ENCODE peak calls at places on chromosomes 2 and 18, in eight cellular contexts. L is gastrocnemius medialis, E is AG04450, N is upper lobe of right lung, A is uterus, W is fibroblast of lung, U is stomach, D is lung. C is an unnamed sample.

GRCh38 chr2:14752294-14752693 is 119.8 kb downstream of the LRATD1 start:
- DNase-seq in D (no peak), A (no peak), L (no peak), W (no peak), E (no peak), N (no peak), U (no peak), C (peak; percentile 11)

GRCh38 chr2:55489467-55490062 is 30.0 kb upstream of the CFAP36 start:
- DNase-seq in E (no peak), D (no peak), W (no peak), L (no peak), A (no peak), N (no peak), U (no peak), C (no peak)

GRCh38 chr2:4898706-4899105 is 793.5 kb upstream of the SOX11 start:
- DNase-seq in D (no peak), U (no peak), E (no peak), L (no peak), N (no peak), W (peak; percentile 61), A (no peak), C (no peak)

GRCh38 chr2:187873132-187873531 is 318.9 kb upstream of the TFPI start:
- DNase-seq in L (no peak), D (no peak), A (no peak), E (no peak), W (peak; percentile 4), N (no peak), U (no peak), C (no peak)

GRCh38 chr2:172999641-173000387 is 75.8 kb upstream of the MAP3K20 start:
- DNase-seq in L (peak; percentile 88), N (no peak), A (no peak), D (no peak), U (no peak), W (peak; percentile 25), E (no peak), C (no peak)

GRCh38 chr2:26526589-26526988 is 48.7 kb upstream of the OTOF start:
- DNase-seq in E (no peak), W (no peak), L (no peak), A (no peak), D (no peak), N (no peak), U (no peak), C (no peak)

GRCh38 chr18:46832856-46833255 is 76.0 kb upstream of the ST8SIA5 start:
- DNase-seq in U (peak; percentile 67), W (no peak), N (no peak), A (no peak), E (no peak), L (no peak), D (no peak), C (no peak)

GRCh38 chr2:134668821-134669220 is 50.0 kb downstream of the TMEM163 start:
- DNase-seq in L (no peak), A (no peak), D (peak; percentile 52), N (peak; percentile 81), W (peak; percentile 83), U (peak; percentile 40), E (no peak), C (peak; percentile 43)

GRCh38 chr18:37294951-37295350 is 270.6 kb downstream of the CELF4 start:
- DNase-seq in L (no peak), N (no peak), W (no peak), E (no peak), A (no peak), D (no peak), U (no peak), C (peak; percentile 29)

GRCh38 chr2:71157124-71157802 is 26.8 kb downstream of the MPHOSPH10 start:
- DNase-seq in A (peak; percentile 25), E (no peak), D (peak; percentile 41), W (peak; percentile 12), U (peak; percentile 59), L (peak; percentile 24), N (no peak), C (peak; percentile 22)

GRCh38 chr18:63965716-63966330 is 4.1 kb upstream of the SERPINB8 start:
- DNase-seq in A (no peak), L (no peak), U (no peak), W (peak; percentile 54), N (no peak), E (no peak), D (no peak), C (no peak)

GRCh38 chr18:35042389-35043066 is 1.3 kb downstream of the MAPRE2 start:
- DNase-seq in N (no peak), U (no peak), L (no peak), D (no peak), W (peak; percentile 26), E (no peak), A (no peak), C (no peak)

GRCh38 chr18:68840554-68841263 is 42.8 kb downstream of the CCDC102B start:
- DNase-seq in U (no peak), N (no peak), W (peak; percentile 96), E (peak; percentile 80), D (peak; percentile 40), A (peak; percentile 35), L (peak; percentile 15), C (peak; percentile 68)

GRCh38 chr2:65432227-65433190 is at the start of gene SPRED2:
- DNase-seq in N (peak; percentile 96), D (peak; percentile 93), E (peak; percentile 94), A (peak; percentile 97), U (peak; percentile 90), L (peak; percentile 89), W (peak; percentile 97), C (peak; percentile 91)

GRCh38 chr2:130755234-130756040 is at the start of gene AMER3:
- DNase-seq in N (no peak), D (no peak), U (no peak), L (no peak), A (no peak), W (no peak), E (no peak), C (no peak)

DNA sequence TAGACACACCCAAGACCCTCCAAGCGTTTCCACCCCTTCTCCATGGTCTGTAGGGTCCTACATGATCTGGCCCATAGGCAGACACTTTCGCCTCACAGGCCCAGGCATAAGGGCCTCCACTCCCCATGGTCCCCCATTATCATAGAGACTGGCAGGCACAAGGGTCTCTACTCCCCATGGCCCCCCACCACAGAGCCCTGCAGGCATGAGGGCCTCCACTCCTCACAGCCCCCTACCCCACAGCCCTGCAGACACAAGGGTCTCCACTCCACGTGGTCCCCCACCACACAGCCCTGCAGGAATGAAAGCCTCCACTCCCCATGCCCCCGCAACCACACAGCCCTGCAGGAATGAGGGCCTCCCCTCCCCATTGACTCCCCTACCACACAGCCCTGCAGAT is 159.7 kb upstream of the AGAP1 start:
- DNase-seq in D (no peak), E (no peak), W (no peak), L (no peak), N (no peak), A (no peak), U (no peak), C (no peak)
- H3K9me3 ChIP-seq in D (no peaks in the 10 kb centered on the region), E (peaks cover 4% of the 10 kb centered on the region), W (no peaks in the 10 kb centered on the region), L (no peaks in the 10 kb centered on the region), N (no peaks in the 10 kb centered on the region), A (no peaks in the 10 kb centered on the region), U (peaks cover 16% of the 10 kb centered on the region), C (no peaks in the 10 kb centered on the region)

DNA sequence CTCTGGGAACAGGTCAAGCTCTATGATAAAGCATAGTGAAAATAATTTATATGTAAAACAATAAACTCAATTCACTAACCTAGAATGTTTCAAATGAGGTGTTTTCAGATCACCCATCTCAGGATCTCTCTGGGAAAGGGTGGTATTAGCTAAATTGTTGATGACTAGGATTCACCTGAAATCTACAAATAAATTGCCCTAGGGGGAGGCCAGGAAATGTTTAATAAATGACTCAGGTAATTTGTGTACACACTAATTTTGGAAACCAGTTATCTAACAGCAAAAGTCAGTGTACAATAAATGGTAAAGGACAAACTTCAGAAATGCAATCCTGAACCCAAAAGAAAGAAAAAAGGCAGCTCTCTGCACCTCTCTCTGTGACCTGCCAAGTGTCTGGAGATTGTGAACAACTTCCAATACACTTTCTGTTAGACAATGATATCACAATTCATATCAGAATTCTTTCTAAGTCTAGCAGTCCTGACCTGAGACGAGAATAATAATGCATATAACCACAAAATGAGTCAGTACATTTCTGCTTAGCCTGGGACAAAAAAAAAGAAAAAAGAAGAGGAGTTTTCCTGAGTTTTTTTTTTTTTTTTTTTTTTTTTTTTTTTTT is 760.0 kb downstream of the EPHA4 start:
- DNase-seq in D (no peak), U (no peak), E (no peak), N (no peak), L (no peak), W (peak; percentile 91), A (no peak), C (no peak)
- H3K9me3 ChIP-seq in D (no peaks in the 10 kb centered on the region), U (no peaks in the 10 kb centered on the region), E (no peaks in the 10 kb centered on the region), N (no peaks in the 10 kb centered on the region), L (no peaks in the 10 kb centered on the region), W (no peaks in the 10 kb centered on the region), A (no peaks in the 10 kb centered on the region), C (no peaks in the 10 kb centered on the region)

GRCh38 chr18:4734903-4735302 is 279.8 kb upstream of the DLGAP1 start:
- DNase-seq in D (no peak), L (no peak), E (no peak), N (no peak), A (no peak), U (no peak), W (no peak), C (no peak)
- H3K9me3 ChIP-seq in D (no peaks in the 10 kb centered on the region), L (no peaks in the 10 kb centered on the region), E (peaks cover 7% of the 10 kb centered on the region), N (no peaks in the 10 kb centered on the region), A (no peaks in the 10 kb centered on the region), U (peaks cover under 1% of the 10 kb centered on the region), W (no peaks in the 10 kb centered on the region), C (no peaks in the 10 kb centered on the region)

DNA sequence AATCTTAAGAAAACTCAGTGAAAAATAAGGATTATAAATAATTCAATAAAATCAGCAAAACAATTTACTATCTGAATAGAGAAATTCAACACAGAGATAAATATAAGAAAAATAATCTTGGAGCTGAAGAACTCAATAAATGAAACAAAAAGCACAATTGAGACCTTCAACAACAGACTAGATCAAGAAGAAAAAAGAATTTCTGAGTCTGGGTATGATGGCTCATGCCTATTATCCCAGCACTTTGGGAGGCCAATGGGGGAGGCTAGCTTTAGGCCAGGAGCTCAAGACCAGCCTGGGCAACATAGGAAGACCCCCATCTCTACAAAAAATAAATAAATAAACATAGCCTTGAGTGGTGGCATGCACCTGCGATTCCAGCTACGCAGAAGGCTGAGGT is 1295.7 kb upstream of the NRXN1 start:
- DNase-seq in A (no peak), L (no peak), U (no peak), W (no peak), N (no peak), D (no peak), E (no peak), C (no peak)
- H3K9me3 ChIP-seq in A (no peaks in the 10 kb centered on the region), L (no peaks in the 10 kb centered on the region), U (peaks cover 38% of the 10 kb centered on the region), W (no peaks in the 10 kb centered on the region), N (peaks cover 12% of the 10 kb centered on the region), D (peaks cover 5% of the 10 kb centered on the region), E (peaks cover 6% of the 10 kb centered on the region), C (peaks cover 2% of the 10 kb centered on the region)

DNA sequence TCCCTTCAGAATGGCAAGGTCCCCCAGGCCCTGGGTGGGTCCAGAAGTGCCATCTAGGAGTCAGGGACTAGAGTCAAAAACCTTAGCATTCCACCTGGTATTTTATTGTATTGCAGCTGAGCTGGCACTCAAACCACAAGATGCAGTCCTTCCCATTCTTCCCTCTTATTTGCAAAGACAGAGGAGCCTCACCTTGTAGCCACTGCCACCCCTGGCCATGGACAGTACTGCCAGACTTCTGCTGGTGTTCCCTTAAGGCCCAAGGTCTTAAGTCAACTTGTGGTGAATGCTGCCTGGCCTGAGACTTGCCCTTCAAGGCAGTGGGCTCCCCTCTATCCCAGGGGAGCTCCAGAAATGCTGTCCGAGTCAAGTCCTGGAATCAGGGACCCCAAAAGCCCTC is 6.9 kb downstream of the UGT1A10 start:
- DNase-seq in A (no peak), W (peak; percentile 4), U (no peak), E (no peak), L (no peak), D (no peak), N (no peak), C (peak; percentile 3)
- H3K9me3 ChIP-seq in A (no peaks in the 10 kb centered on the region), W (no peaks in the 10 kb centered on the region), U (peaks cover 31% of the 10 kb centered on the region), E (peaks cover 4% of the 10 kb centered on the region), L (no peaks in the 10 kb centered on the region), D (no peaks in the 10 kb centered on the region), N (no peaks in the 10 kb centered on the region), C (peaks cover 6% of the 10 kb centered on the region)